ENCODE peak calls at places on chromosomes 13 and 19, in seven cellular contexts. One of them, this sample, is unnamed.

GRCh38 chr13:24217601-24218281 is 57.2 kb downstream of the SPATA13 start:
- DNase-seq in neuronal stem cell: no peak
- DNase-seq in IMR-90: no peak
- DNase-seq in H9: peak
- DNase-seq in mesendoderm: peak
- DNase-seq in mesenchymal stem cell: peak
- DNase-seq in trophoblast cell: no peak
- DNase-seq in this sample: no peak

GRCh38 chr13:90526711-90527110 is 820.8 kb upstream of the MIR17HG start:
- DNase-seq in neuronal stem cell: no peak
- DNase-seq in IMR-90: no peak
- DNase-seq in H9: no peak
- DNase-seq in mesendoderm: no peak
- DNase-seq in mesenchymal stem cell: no peak
- DNase-seq in trophoblast cell: no peak
- DNase-seq in this sample: no peak

GRCh38 chr13:59658027-59658735 is 505.5 kb downstream of the DIAPH3 start:
- DNase-seq in neuronal stem cell: no peak
- DNase-seq in IMR-90: no peak
- DNase-seq in H9: no peak
- DNase-seq in mesendoderm: no peak
- DNase-seq in mesenchymal stem cell: no peak
- DNase-seq in trophoblast cell: no peak
- DNase-seq in this sample: no peak

GRCh38 chr19:39599116-39599515 is 3.2 kb upstream of the LGALS13 start:
- DNase-seq in neuronal stem cell: peak
- DNase-seq in IMR-90: peak
- DNase-seq in H9: no peak
- DNase-seq in mesendoderm: peak
- DNase-seq in mesenchymal stem cell: peak
- DNase-seq in trophoblast cell: peak
- DNase-seq in this sample: peak

GRCh38 chr13:55410398-55411330 is 1730.1 kb upstream of the PRR20A start:
- DNase-seq in neuronal stem cell: no peak
- DNase-seq in IMR-90: no peak
- DNase-seq in H9: peak
- DNase-seq in mesendoderm: peak
- DNase-seq in mesenchymal stem cell: no peak
- DNase-seq in trophoblast cell: no peak
- DNase-seq in this sample: no peak

GRCh38 chr19:39516270-39516669 is 1.3 kb downstream of the SELENOV start:
- DNase-seq in neuronal stem cell: no peak
- DNase-seq in IMR-90: no peak
- DNase-seq in H9: peak
- DNase-seq in mesendoderm: no peak
- DNase-seq in mesenchymal stem cell: no peak
- DNase-seq in trophoblast cell: no peak
- DNase-seq in this sample: no peak

GRCh38 chr13:30121244-30121643 is 186.1 kb downstream of the KATNAL1 start:
- DNase-seq in neuronal stem cell: no peak
- DNase-seq in IMR-90: no peak
- DNase-seq in H9: no peak
- DNase-seq in mesendoderm: no peak
- DNase-seq in mesenchymal stem cell: no peak
- DNase-seq in trophoblast cell: no peak
- DNase-seq in this sample: no peak

GRCh38 chr13:72072223-72072622 is 205.2 kb upstream of the DACH1 start:
- DNase-seq in neuronal stem cell: no peak
- DNase-seq in IMR-90: no peak
- DNase-seq in H9: no peak
- DNase-seq in mesendoderm: no peak
- DNase-seq in mesenchymal stem cell: no peak
- DNase-seq in trophoblast cell: no peak
- DNase-seq in this sample: no peak

GRCh38 chr19:19873381-19873780 is 7.7 kb downstream of the ZNF253 start:
- DNase-seq in neuronal stem cell: no peak
- DNase-seq in IMR-90: no peak
- DNase-seq in H9: no peak
- DNase-seq in mesendoderm: no peak
- DNase-seq in mesenchymal stem cell: no peak
- DNase-seq in trophoblast cell: no peak
- DNase-seq in this sample: no peak

GRCh38 chr13:47904239-47904638 is 96.8 kb downstream of the SUCLA2 start:
- DNase-seq in neuronal stem cell: no peak
- DNase-seq in IMR-90: no peak
- DNase-seq in H9: no peak
- DNase-seq in mesendoderm: no peak
- DNase-seq in mesenchymal stem cell: no peak
- DNase-seq in trophoblast cell: peak
- DNase-seq in this sample: no peak

DNA sequence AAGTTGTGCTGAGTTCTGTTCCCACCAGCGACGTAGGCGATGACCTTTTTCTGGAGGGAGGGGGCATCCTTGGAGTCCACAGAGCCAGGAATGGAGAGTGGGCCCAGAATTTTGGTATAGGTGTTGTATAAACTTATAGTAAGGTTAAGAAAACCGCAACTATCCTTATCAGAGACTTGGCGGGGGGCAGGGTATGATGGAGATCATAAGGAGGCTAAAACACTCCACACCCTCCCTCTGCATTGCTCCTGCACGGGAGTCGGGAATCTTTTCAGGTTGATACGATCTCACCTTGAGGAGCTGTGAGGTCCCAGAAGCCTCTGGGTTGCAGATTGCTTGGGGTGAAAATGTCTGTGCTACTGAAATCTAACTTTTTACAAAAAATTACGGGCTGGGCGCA is 6.3 kb upstream of the CEACAM19 start:
- DNase-seq in neuronal stem cell: no peak
- DNase-seq in IMR-90: no peak
- DNase-seq in H9: no peak
- DNase-seq in mesendoderm: no peak
- DNase-seq in mesenchymal stem cell: no peak
- DNase-seq in trophoblast cell: no peak
- DNase-seq in this sample: no peak
- H2BK5ac ChIP-seq in neuronal stem cell: no peak
- H2BK5ac ChIP-seq in IMR-90: no peak
- H2BK5ac ChIP-seq in H9: no peak
- H2BK5ac ChIP-seq in mesendoderm: no peak
- H2BK5ac ChIP-seq in mesenchymal stem cell: no peak
- H2BK5ac ChIP-seq in trophoblast cell: no peak
- H2BK5ac ChIP-seq in this sample: no peak

GRCh38 chr19:23557381-23557780 is 129.6 kb downstream of the ZNF675 start:
- DNase-seq in neuronal stem cell: no peak
- DNase-seq in IMR-90: no peak
- DNase-seq in H9: no peak
- DNase-seq in mesendoderm: no peak
- DNase-seq in mesenchymal stem cell: no peak
- DNase-seq in trophoblast cell: peak
- DNase-seq in this sample: no peak
- H2BK5ac ChIP-seq in neuronal stem cell: no peak
- H2BK5ac ChIP-seq in IMR-90: no peak
- H2BK5ac ChIP-seq in H9: no peak
- H2BK5ac ChIP-seq in mesendoderm: no peak
- H2BK5ac ChIP-seq in mesenchymal stem cell: no peak
- H2BK5ac ChIP-seq in trophoblast cell: no peak
- H2BK5ac ChIP-seq in this sample: no peak

DNA sequence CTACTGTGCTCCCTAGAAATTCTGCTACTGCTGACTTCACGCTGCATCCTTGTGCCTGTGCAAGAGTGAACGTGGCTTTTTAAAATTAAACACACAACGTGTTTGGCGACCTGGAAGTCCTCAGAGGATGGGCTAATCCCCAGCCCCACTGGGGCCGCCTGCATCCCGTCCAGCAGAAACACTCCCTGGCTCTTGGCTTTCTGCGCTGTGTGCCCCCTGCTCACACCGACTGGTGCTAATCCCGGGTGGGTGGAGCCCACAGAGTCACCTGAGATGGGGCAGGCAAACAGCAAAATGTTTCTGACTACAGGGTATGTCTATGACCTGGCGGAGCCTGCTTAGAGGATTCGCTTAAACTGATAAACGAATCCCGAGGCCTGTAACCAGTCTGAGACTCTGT is 15.1 kb downstream of the CAPS start:
- DNase-seq in neuronal stem cell: no peak
- DNase-seq in IMR-90: no peak
- DNase-seq in H9: no peak
- DNase-seq in mesendoderm: no peak
- DNase-seq in mesenchymal stem cell: no peak
- DNase-seq in trophoblast cell: no peak
- DNase-seq in this sample: no peak
- H2BK5ac ChIP-seq in neuronal stem cell: no peak
- H2BK5ac ChIP-seq in IMR-90: no peak
- H2BK5ac ChIP-seq in H9: no peak
- H2BK5ac ChIP-seq in mesendoderm: no peak
- H2BK5ac ChIP-seq in mesenchymal stem cell: no peak
- H2BK5ac ChIP-seq in trophoblast cell: no peak
- H2BK5ac ChIP-seq in this sample: no peak

GRCh38 chr13:63541336-63541735 is 2125.7 kb upstream of the PCDH20 start:
- DNase-seq in neuronal stem cell: no peak
- DNase-seq in IMR-90: no peak
- DNase-seq in H9: no peak
- DNase-seq in mesendoderm: peak
- DNase-seq in mesenchymal stem cell: no peak
- DNase-seq in trophoblast cell: no peak
- DNase-seq in this sample: no peak
- H2BK5ac ChIP-seq in neuronal stem cell: no peak
- H2BK5ac ChIP-seq in IMR-90: no peak
- H2BK5ac ChIP-seq in H9: no peak
- H2BK5ac ChIP-seq in mesendoderm: no peak
- H2BK5ac ChIP-seq in mesenchymal stem cell: no peak
- H2BK5ac ChIP-seq in trophoblast cell: no peak
- H2BK5ac ChIP-seq in this sample: no peak

DNA sequence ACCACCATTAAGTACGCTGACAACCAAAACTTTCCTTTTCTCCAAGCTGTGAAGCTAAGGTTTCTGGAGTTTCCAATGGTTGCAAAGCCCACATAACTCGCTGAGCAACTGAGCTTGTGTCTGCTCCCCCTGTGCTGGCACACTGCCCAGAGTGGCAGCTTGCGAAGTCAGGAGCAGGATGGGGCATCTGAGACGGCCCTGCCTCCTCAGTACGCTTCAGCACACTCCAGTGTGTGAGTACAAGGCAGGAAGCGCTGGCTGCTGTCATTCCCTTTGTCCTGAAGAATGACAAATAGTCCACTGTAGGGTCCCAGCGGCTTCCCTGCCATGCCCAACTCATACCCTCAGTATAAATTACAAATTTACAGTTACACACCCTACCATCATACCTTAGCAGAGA is 51.5 kb downstream of the SKA3 start:
- DNase-seq in neuronal stem cell: no peak
- DNase-seq in IMR-90: peak
- DNase-seq in H9: peak
- DNase-seq in mesendoderm: no peak
- DNase-seq in mesenchymal stem cell: peak
- DNase-seq in trophoblast cell: no peak
- DNase-seq in this sample: no peak
- H2BK5ac ChIP-seq in neuronal stem cell: no peak
- H2BK5ac ChIP-seq in IMR-90: no peak
- H2BK5ac ChIP-seq in H9: no peak
- H2BK5ac ChIP-seq in mesendoderm: no peak
- H2BK5ac ChIP-seq in mesenchymal stem cell: no peak
- H2BK5ac ChIP-seq in trophoblast cell: no peak
- H2BK5ac ChIP-seq in this sample: peak

GRCh38 chr19:43586346-43586745 is 9.6 kb downstream of the IRGQ start:
- DNase-seq in neuronal stem cell: no peak
- DNase-seq in IMR-90: no peak
- DNase-seq in H9: no peak
- DNase-seq in mesendoderm: no peak
- DNase-seq in mesenchymal stem cell: no peak
- DNase-seq in trophoblast cell: no peak
- DNase-seq in this sample: no peak
- H2BK5ac ChIP-seq in neuronal stem cell: no peak
- H2BK5ac ChIP-seq in IMR-90: no peak
- H2BK5ac ChIP-seq in H9: no peak
- H2BK5ac ChIP-seq in mesendoderm: no peak
- H2BK5ac ChIP-seq in mesenchymal stem cell: no peak
- H2BK5ac ChIP-seq in trophoblast cell: no peak
- H2BK5ac ChIP-seq in this sample: no peak

DNA sequence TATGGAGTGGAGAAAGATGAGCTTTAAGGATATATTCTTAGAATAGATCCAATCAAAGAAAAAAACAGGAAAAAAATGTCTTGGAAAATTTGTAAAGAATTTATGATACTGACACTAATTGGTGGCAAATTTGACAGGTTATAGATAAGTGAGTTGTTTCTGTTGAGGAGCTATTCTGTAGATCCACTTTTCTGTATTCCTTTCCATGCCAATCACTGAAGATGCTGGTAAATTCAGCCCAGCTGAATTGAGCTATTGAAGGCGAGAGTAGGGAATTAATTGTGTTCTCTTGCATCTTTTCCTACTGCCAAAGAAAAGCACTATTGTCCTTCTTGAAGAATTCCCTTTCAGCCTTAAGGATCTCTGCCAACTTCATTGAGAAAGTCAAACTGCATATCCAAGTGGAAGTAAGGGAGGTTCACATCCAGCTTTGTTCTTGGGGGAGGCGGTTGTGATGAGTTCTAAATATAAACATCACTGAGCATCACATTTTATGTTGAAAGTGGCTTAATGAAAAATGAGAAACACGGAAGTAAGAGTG is 113.1 kb downstream of the PCDH9 start:
- DNase-seq in neuronal stem cell: peak
- DNase-seq in IMR-90: no peak
- DNase-seq in H9: no peak
- DNase-seq in mesendoderm: no peak
- DNase-seq in mesenchymal stem cell: no peak
- DNase-seq in trophoblast cell: no peak
- DNase-seq in this sample: no peak
- H2BK5ac ChIP-seq in neuronal stem cell: no peak
- H2BK5ac ChIP-seq in IMR-90: no peak
- H2BK5ac ChIP-seq in H9: no peak
- H2BK5ac ChIP-seq in mesendoderm: no peak
- H2BK5ac ChIP-seq in mesenchymal stem cell: no peak
- H2BK5ac ChIP-seq in trophoblast cell: no peak
- H2BK5ac ChIP-seq in this sample: no peak

DNA sequence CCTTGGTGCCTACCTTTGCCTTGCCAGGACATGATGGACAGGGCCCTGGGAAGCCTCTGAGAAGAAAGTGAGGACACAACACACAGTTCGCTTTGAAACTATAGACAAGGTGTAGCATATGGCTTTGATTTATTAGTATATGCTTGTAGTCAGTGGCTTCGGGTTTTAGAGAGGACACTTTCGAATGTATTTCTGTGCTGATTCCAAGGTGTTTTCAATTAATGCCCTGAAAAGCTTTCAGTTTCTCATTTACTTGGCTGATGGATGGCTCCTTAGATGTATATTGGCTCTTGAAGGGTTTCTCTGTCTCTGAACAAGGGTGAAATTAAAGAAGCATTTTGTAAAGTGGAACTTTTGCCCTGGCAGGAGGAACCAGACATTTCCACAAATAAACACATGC is 106.9 kb downstream of the POSTN start:
- DNase-seq in neuronal stem cell: no peak
- DNase-seq in IMR-90: no peak
- DNase-seq in H9: no peak
- DNase-seq in mesendoderm: no peak
- DNase-seq in mesenchymal stem cell: no peak
- DNase-seq in trophoblast cell: no peak
- DNase-seq in this sample: no peak
- H2BK5ac ChIP-seq in neuronal stem cell: no peak
- H2BK5ac ChIP-seq in IMR-90: no peak
- H2BK5ac ChIP-seq in H9: no peak
- H2BK5ac ChIP-seq in mesendoderm: no peak
- H2BK5ac ChIP-seq in mesenchymal stem cell: no peak
- H2BK5ac ChIP-seq in trophoblast cell: no peak
- H2BK5ac ChIP-seq in this sample: no peak

This sample was measured in H1.